ENCODE peak calls at places on chromosome 5, in four cellular contexts. K is stomach, R is sigmoid colon, E is H1. G is an unnamed sample.

GRCh38 chr5:78745985-78746384 is 97.4 kb upstream of the LHFPL2 start:
- DNase-seq in R (no peak), E (no peak), K (no peak), G (no peak)

GRCh38 chr5:175867587-175868347 is 3.6 kb upstream of the CPLX2 start:
- DNase-seq in K (no peak), E (peak), R (no peak), G (no peak)

GRCh38 chr5:58922392-58923171 is 339.7 kb downstream of the RAB3C start:
- DNase-seq in K (peak), R (peak), E (no peak), G (no peak)

GRCh38 chr5:162282191-162282590 is 214.6 kb downstream of the GABRG2 start:
- DNase-seq in E (no peak), R (no peak), K (no peak), G (no peak)

GRCh38 chr5:36569456-36569855 is 37.0 kb upstream of the SLC1A3 start:
- DNase-seq in R (no peak), K (no peak), E (no peak), G (no peak)

GRCh38 chr5:141223112-141223783 is at the start of gene PCDHB14:
- DNase-seq in R (no peak), K (no peak), E (no peak), G (no peak)

GRCh38 chr5:96079962-96080361 is 118.3 kb upstream of the ELL2 start:
- DNase-seq in K (no peak), E (no peak), R (no peak), G (no peak)

GRCh38 chr5:37806016-37806415 is 33.8 kb downstream of the GDNF start:
- DNase-seq in K (no peak), R (no peak), E (no peak), G (no peak)

GRCh38 chr5:4233671-4234070 is 638.0 kb downstream of the IRX1 start:
- DNase-seq in K (no peak), E (no peak), R (no peak), G (no peak)

GRCh38 chr5:65022932-65023331 is 254.2 kb downstream of the CWC27 start:
- DNase-seq in K (no peak), E (no peak), R (no peak), G (no peak)

GRCh38 chr5:120564013-120564412 is 99.9 kb downstream of the PRR16 start:
- DNase-seq in R (no peak), K (no peak), E (no peak), G (no peak)

DNA sequence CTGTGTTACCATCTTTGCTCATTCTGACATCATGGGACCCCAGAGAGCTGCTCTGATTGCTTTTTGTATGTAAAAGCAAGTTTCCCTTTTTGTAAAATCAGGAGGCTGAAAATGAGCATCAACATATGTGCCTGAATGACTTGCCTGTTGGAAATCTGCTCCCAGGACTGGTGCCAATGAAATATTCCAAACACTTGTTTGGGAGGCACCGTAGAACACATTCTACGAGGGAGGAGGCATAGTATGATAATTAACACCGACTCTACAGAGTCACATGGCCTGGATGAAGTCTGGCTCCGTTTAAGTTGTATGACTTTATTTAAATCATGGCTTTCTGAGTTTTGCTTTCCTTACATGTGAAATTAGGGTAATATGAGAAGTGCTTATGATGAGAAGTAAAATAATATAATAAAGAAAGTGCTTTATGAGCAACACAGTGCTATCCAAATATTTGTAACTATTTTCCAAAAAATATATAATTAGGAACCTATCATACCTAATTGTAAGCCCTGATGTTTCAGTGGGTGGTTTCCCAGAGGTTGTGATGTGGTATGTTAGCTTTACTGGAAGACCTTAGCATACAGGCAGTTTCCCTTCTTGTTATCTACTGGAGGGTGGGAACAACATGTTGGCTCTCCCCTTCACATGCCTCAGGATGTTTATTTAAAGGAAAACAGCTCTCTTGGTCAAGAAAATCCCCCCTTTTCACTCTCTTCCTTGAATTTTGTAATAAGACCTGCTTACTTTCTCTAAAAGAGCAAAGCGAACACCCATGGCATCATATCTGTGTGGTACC is 238.1 kb downstream of the FBXL7 start:
- DNase-seq in K (no peak), R (no peak), E (no peak), G (no peak)
- TF ChIP-seq POLR2AphosphoS5 in K (no peak), R (no peak), E (no peak), G (no peak)

GRCh38 chr5:135800656-135801055 is 33.8 kb upstream of the SLC25A48 start:
- DNase-seq in E (no peak), R (no peak), K (no peak), G (no peak)
- TF ChIP-seq POLR2AphosphoS5 in E (no peak), R (no peak), K (no peak), G (no peak)

GRCh38 chr5:159263569-159263905 is 447 bp downstream of the UBLCP1 start:
- DNase-seq in K (no peak), E (no peak), R (no peak), G (no peak)

GRCh38 chr5:159257629-159258283 is 5.3 kb upstream of the UBLCP1 start:
- DNase-seq in R (no peak), K (no peak), E (no peak), G (no peak)

GRCh38 chr5:159262472-159262858 is 625 bp upstream of the UBLCP1 start:
- DNase-seq in E (no peak), R (no peak), K (no peak), G (no peak)

GRCh38 chr5:159258361-159258760 is 4.7 kb upstream of the UBLCP1 start:
- DNase-seq in E (no peak), K (no peak), R (no peak), G (no peak)

GRCh38 chr5:159262859-159263568 is at the start of gene UBLCP1:
- DNase-seq in R (peak), E (peak), K (peak), G (peak)
- TF ChIP-seq POLR2AphosphoS5 in R (peak), E (peak), K (peak), G (peak)

GRCh38 chr5:134490925-134491271 is 34.6 kb upstream of the JADE2 start:
- DNase-seq in E (no peak), K (peak), R (no peak), G (no peak)

GRCh38 chr5:134491841-134492442 is 33.5 kb upstream of the JADE2 start:
- DNase-seq in R (no peak), E (no peak), K (peak), G (no peak)

GRCh38 chr5:134492568-134492967 is 32.9 kb upstream of the JADE2 start:
- DNase-seq in K (no peak), E (no peak), R (no peak), G (no peak)

GRCh38 chr5:134494780-134495179 is 30.7 kb upstream of the JADE2 start:
- DNase-seq in E (no peak), R (no peak), K (peak), G (no peak)

GRCh38 chr5:134493461-134494055 is 31.9 kb upstream of the JADE2 start:
- DNase-seq in K (peak), R (no peak), E (no peak), G (no peak)
- TF ChIP-seq POLR2AphosphoS5 in K (no peak), R (no peak), E (no peak), G (no peak)

GRCh38 chr5:1483064-1483463 is 37.8 kb upstream of the SLC6A3 start:
- DNase-seq in K (no peak), E (no peak), R (no peak), G (no peak)
- TF ChIP-seq POLR2AphosphoS5 in K (no peak), E (no peak), R (no peak), G (no peak)

GRCh38 chr5:125043781-125044391 is 297.4 kb upstream of the ZNF608 start:
- DNase-seq in R (no peak), K (peak), E (no peak), G (no peak)
- TF ChIP-seq POLR2AphosphoS5 in R (no peak), K (no peak), E (no peak), G (no peak)

DNA sequence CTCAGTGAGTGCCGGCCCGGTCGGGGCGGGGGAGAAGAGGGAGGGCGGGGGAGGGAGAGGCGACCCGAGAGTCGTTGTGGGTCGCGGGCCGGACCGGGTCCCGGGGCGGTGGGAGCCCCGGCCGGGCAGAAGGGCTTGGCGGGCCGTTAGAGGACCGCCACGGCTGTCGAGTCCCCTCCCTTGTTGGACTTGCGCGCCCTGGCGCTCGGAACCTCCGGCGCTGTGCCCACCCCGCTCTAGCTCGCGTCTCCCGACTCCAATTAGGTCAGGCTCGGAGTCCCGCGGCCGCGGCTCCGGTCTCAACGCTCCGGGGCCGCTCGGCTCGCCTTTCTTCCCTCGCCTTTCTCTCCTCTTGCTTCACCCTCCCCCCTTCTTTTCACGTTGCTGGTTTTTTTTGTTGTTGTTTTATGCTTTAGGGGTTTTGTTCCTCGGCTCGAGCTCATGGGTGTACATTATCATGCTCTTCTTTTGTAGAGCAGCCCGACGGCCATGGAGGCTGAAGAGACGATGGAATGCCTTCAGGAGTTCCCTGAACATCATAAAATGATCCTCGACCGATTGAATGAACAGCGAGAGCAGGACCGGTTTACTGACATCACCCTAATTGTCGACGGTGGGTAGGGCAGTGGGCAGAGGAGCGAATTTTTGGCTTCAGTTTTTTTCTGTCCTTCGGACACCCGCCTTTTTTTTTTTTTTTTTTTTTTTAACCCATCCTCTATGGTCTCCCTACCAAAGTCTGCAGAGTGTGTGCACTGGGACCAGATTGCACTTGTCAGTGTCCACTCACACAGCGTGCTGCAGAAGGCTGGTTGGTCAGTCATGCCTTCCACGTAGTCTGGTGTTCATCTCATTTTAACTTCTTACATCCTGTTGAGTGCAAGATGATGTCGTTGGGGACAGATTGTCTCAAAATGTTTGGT is 1.1 kb downstream of the ZNF131 start:
- DNase-seq in K (no peak), E (peak), R (no peak), G (no peak)
- TF ChIP-seq POLR2AphosphoS5 in K (peak), E (peak), R (peak), G (no peak)

GRCh38 chr5:139689631-139690384 is 41.7 kb downstream of the CXXC5 start:
- DNase-seq in K (peak), E (no peak), R (no peak), G (peak)
- TF ChIP-seq POLR2AphosphoS5 in K (peak), E (no peak), R (no peak), G (no peak)